ENCODE peak calls at places on chromosomes 1 and 21, in seven cellular contexts. M, J, E, C, W, D and X are unnamed samples.

GRCh38 chr21:25997788-25998611 is 172.6 kb downstream of the APP start:
- DNase-seq in M (no peak), J (no peak), E (no peak), C (no peak), W (no peak), D (peak; percentile 88), X (peak; percentile 73)

GRCh38 chr1:163820748-163821147 is 499.0 kb downstream of the NUF2 start:
- DNase-seq in M (no peak), J (no peak), E (no peak), C (no peak), W (no peak), D (no peak), X (no peak)

GRCh38 chr1:168918860-168919741 is 187.4 kb upstream of the ATP1B1 start:
- DNase-seq in M (no peak), J (no peak), E (no peak), C (no peak), W (no peak), D (peak; percentile 74), X (no peak)

GRCh38 chr1:111739984-111740765 is 980 bp upstream of the INKA2 start:
- DNase-seq in M (no peak), J (peak; percentile 9), E (peak; percentile 79), C (no peak), W (peak; percentile 80), D (peak; percentile 96), X (peak; percentile 36)

GRCh38 chr1:247517795-247518612 is 18.2 kb downstream of the OR2C3 start:
- DNase-seq in M (no peak), J (no peak), E (no peak), C (no peak), W (no peak), D (no peak), X (no peak)

GRCh38 chr1:113846391-113847035 is 25.0 kb downstream of the PTPN22 start:
- DNase-seq in M (no peak), J (no peak), E (no peak), C (no peak), W (no peak), D (no peak), X (no peak)

GRCh38 chr1:68293122-68293521 is 60.8 kb upstream of the WLS start:
- DNase-seq in M (no peak), J (no peak), E (no peak), C (no peak), W (no peak), D (peak; percentile 29), X (no peak)

GRCh38 chr1:81121324-81121723 is 679.4 kb upstream of the ADGRL2 start:
- DNase-seq in M (no peak), J (no peak), E (no peak), C (no peak), W (no peak), D (no peak), X (no peak)

GRCh38 chr21:46150073-46150472 is 5.3 kb downstream of the FTCD start:
- DNase-seq in M (no peak), J (no peak), E (no peak), C (no peak), W (peak; percentile 15), D (no peak), X (no peak)

GRCh38 chr1:76074321-76075187 is at the start of gene ST6GALNAC3:
- DNase-seq in M (peak; percentile 56), J (peak; percentile 84), E (peak; percentile 74), C (no peak), W (peak; percentile 79), D (peak; percentile 95), X (peak; percentile 90)

GRCh38 chr1:100775483-100775882 is 55.9 kb downstream of the VCAM1 start:
- DNase-seq in M (no peak), J (no peak), E (no peak), C (no peak), W (no peak), D (no peak), X (no peak)

GRCh38 chr1:39672551-39672947 is 642 bp upstream of the NT5C1A start:
- DNase-seq in M (no peak), J (peak; percentile 32), E (no peak), C (no peak), W (peak; percentile 39), D (peak; percentile 63), X (no peak)

GRCh38 chr1:8462298-8462946 is 144.5 kb downstream of the SLC45A1 start:
- DNase-seq in M (no peak), J (no peak), E (no peak), C (no peak), W (no peak), D (no peak), X (no peak)

GRCh38 chr1:157960773-157961172 is 32.7 kb upstream of the KIRREL1 start:
- DNase-seq in M (no peak), J (no peak), E (no peak), C (no peak), W (no peak), D (no peak), X (no peak)

GRCh38 chr1:94608852-94609570 is 67.5 kb upstream of the F3 start:
- DNase-seq in M (no peak), J (no peak), E (no peak), C (no peak), W (no peak), D (no peak), X (no peak)

GRCh38 chr1:202162418-202163280 is 2.2 kb upstream of the PTPN7 start:
- DNase-seq in M (no peak), J (no peak), E (no peak), C (peak; percentile 62), W (no peak), D (no peak), X (no peak)

GRCh38 chr1:87358219-87358618 is 29.5 kb downstream of the LMO4 start:
- DNase-seq in M (no peak), J (no peak), E (no peak), C (no peak), W (no peak), D (no peak), X (no peak)

GRCh38 chr1:227947678-227948492 is at the start of gene WNT9A:
- DNase-seq in M (no peak), J (no peak), E (peak; percentile 74), C (no peak), W (peak; percentile 47), D (peak; percentile 94), X (peak; percentile 81)

GRCh38 chr1:231937013-231937754 is 310.6 kb downstream of the DISC1 start:
- DNase-seq in M (no peak), J (no peak), E (peak; percentile 56), C (no peak), W (peak; percentile 95), D (no peak), X (no peak)

DNA sequence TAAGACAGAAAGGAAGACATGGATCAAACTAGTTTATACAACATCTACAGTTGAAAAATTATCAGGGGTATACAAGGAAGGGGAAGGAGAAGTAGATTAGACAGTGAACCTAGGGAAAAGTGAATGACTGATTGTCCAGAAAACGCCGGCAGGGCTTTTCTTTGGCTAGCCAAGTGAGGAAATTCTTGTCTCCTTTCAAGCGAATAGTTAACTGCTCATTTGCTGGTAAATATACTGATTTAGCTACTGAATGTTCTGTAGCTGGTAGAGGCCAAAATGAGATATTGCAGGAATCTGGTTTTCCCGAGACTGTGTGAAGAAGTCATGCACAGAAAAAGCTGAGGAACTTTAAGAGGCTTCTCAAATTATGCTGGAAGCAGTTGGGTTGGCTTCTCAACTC is 128.5 kb upstream of the ZNHIT6 start:
- DNase-seq in M (no peak), J (no peak), E (no peak), C (no peak), W (no peak), D (no peak), X (no peak)
- H3K4me1 ChIP-seq in M (no peaks in the 10 kb centered on the region), J (no peaks in the 10 kb centered on the region), E (no peaks in the 10 kb centered on the region), C (no peaks in the 10 kb centered on the region), W (no peaks in the 10 kb centered on the region), D (no peaks in the 10 kb centered on the region), X (no peaks in the 10 kb centered on the region)

DNA sequence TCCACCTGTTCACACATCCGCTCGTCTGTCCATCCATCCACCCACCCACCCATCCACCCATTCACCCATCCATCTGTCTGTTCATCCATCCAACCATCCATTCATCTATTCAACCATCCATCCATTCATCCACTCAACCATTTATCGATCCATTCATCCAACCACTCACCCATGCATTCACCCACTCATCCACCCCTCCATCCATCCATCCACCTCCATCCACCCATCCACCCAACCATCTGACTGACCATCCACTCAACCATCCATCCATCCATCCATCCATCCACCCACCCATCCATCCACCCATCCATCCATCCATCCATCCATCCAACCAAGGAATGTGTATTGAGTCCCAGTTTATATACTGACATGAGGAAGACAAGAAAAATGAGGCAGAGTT is 73.1 kb downstream of the UMODL1 start:
- DNase-seq in M (no peak), J (no peak), E (no peak), C (no peak), W (no peak), D (no peak), X (no peak)
- H3K4me3 ChIP-seq in M (no peak overlapping the region), J (no peak overlapping the region), E (no peak overlapping the region), C (no peak overlapping the region), W (no peak overlapping the region), D (no peak overlapping the region), X (no peak overlapping the region)

DNA sequence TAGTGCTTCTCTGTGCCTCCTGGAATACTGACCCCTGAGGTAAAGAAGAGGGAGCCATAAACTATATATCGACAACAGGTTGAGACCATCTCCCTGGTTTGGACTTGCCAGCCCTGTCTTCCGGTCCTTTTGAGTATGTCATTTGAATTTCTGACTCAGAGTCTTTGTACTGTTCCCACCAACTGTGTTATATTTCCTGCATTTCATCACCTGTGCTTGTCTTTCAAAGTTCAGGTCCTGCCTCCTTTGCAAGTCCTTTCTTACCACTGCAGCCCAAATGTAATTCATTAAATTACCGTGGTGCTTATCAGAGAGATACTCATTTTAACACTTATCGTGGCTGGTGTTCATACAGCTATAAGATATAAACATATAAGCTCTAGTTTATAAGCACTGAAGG is 10.7 kb downstream of the AK5 start:
- DNase-seq in M (no peak), J (no peak), E (no peak), C (no peak), W (no peak), D (no peak), X (no peak)
- H3K4me1 ChIP-seq in M (no peaks in the 10 kb centered on the region), J (no peaks in the 10 kb centered on the region), E (no peaks in the 10 kb centered on the region), C (no peaks in the 10 kb centered on the region), W (no peaks in the 10 kb centered on the region), D (no peaks in the 10 kb centered on the region), X (no peaks in the 10 kb centered on the region)

GRCh38 chr1:214419650-214420049 is 131.8 kb downstream of the PTPN14 start:
- DNase-seq in M (no peak), J (no peak), E (no peak), C (no peak), W (no peak), D (peak; percentile 49), X (no peak)

GRCh38 chr1:214418380-214418779 is 133.0 kb downstream of the PTPN14 start:
- DNase-seq in M (no peak), J (peak; percentile 36), E (no peak), C (no peak), W (no peak), D (no peak), X (no peak)

GRCh38 chr1:214422137-214422671 is 129.2 kb downstream of the PTPN14 start:
- DNase-seq in M (no peak), J (no peak), E (no peak), C (no peak), W (no peak), D (no peak), X (no peak)

GRCh38 chr1:214420833-214421232 is 130.6 kb downstream of the PTPN14 start:
- DNase-seq in M (no peak), J (no peak), E (no peak), C (no peak), W (no peak), D (no peak), X (no peak)

DNA sequence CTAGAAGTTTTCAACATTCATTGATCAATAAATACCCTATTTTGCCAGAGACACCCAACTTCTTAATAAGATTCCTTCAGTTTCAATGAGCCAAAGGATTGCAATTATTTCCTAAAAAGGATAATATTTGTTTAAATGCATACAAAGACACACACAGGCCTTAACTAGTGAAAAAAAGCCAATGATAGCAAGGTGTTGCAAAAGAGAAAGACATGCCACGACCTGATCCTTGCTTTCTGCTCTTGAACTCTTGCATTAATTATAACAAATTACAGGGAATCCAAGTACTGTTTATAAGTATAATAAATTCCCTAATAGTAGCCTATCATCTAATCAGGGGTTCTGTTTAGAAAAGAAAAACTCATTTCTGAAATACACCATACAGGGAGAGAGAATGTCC is 131.1 kb downstream of the PTPN14 start:
- DNase-seq in M (no peak), J (no peak), E (no peak), C (no peak), W (no peak), D (no peak), X (no peak)
- H3K4me3 ChIP-seq in M (no peak overlapping the region), J (no peak overlapping the region), E (no peak overlapping the region), C (no peak overlapping the region), W (no peak overlapping the region), D (no peak overlapping the region), X (no peak overlapping the region)